ENCODE peak calls at places on chromosomes 12 and 14, in nine cellular contexts. One of them, this sample, is unnamed.

GRCh38 chr14:99685061-99685995 is 1.2 kb downstream of the CYP46A1 start:
- DNase-seq in stimulated activated CD8-positive, alpha-beta memory T cell treated with anti-CD3 and anti-CD28 coated beads, Interleukin-4, amount 100 ng/mL, for 24 hours: no peak
- DNase-seq in SK-MEL-5: no peak
- DNase-seq in amniotic stem cell: no peak
- DNase-seq in RWPE2: no peak
- DNase-seq in activated CD8-positive, alpha-beta memory T cell treated with anti-CD3 and anti-CD28 coated beads, Interleukin-2, amount 50 U/mL, for 4 hours: no peak
- DNase-seq in esophagus muscularis mucosa: no peak
- DNase-seq in NCI-H2029: no peak
- DNase-seq in T-cell: no peak
- DNase-seq in this sample: no peak

GRCh38 chr12:102950950-102951490 is 6.5 kb upstream of the ASCL1 start:
- DNase-seq in NCI-H2029: peak; percentile 59
- DNase-seq in T-cell: no peak
- DNase-seq in stimulated activated CD8-positive, alpha-beta memory T cell treated with anti-CD3 and anti-CD28 coated beads, Interleukin-4, amount 100 ng/mL, for 24 hours: no peak
- DNase-seq in SK-MEL-5: no peak
- DNase-seq in esophagus muscularis mucosa: peak; percentile 64
- DNase-seq in RWPE2: no peak
- DNase-seq in amniotic stem cell: no peak
- DNase-seq in activated CD8-positive, alpha-beta memory T cell treated with anti-CD3 and anti-CD28 coated beads, Interleukin-2, amount 50 U/mL, for 4 hours: no peak
- DNase-seq in this sample: no peak

GRCh38 chr14:52919971-52920370 is 30.9 kb downstream of the FERMT2 start:
- DNase-seq in activated CD8-positive, alpha-beta memory T cell treated with anti-CD3 and anti-CD28 coated beads, Interleukin-2, amount 50 U/mL, for 4 hours: no peak
- DNase-seq in esophagus muscularis mucosa: no peak
- DNase-seq in T-cell: no peak
- DNase-seq in stimulated activated CD8-positive, alpha-beta memory T cell treated with anti-CD3 and anti-CD28 coated beads, Interleukin-4, amount 100 ng/mL, for 24 hours: no peak
- DNase-seq in SK-MEL-5: no peak
- DNase-seq in amniotic stem cell: no peak
- DNase-seq in RWPE2: no peak
- DNase-seq in NCI-H2029: no peak
- DNase-seq in this sample: no peak

GRCh38 chr12:53791735-53792326 is 40.1 kb upstream of the CISTR start:
- DNase-seq in RWPE2: no peak
- DNase-seq in activated CD8-positive, alpha-beta memory T cell treated with anti-CD3 and anti-CD28 coated beads, Interleukin-2, amount 50 U/mL, for 4 hours: peak; percentile 41
- DNase-seq in esophagus muscularis mucosa: no peak
- DNase-seq in stimulated activated CD8-positive, alpha-beta memory T cell treated with anti-CD3 and anti-CD28 coated beads, Interleukin-4, amount 100 ng/mL, for 24 hours: peak; percentile 2
- DNase-seq in SK-MEL-5: peak; percentile 62
- DNase-seq in NCI-H2029: no peak
- DNase-seq in T-cell: no peak
- DNase-seq in amniotic stem cell: no peak
- DNase-seq in this sample: no peak

GRCh38 chr14:36506732-36507614 is 13.1 kb downstream of the NKX2-1 start:
- DNase-seq in SK-MEL-5: no peak
- DNase-seq in amniotic stem cell: no peak
- DNase-seq in activated CD8-positive, alpha-beta memory T cell treated with anti-CD3 and anti-CD28 coated beads, Interleukin-2, amount 50 U/mL, for 4 hours: no peak
- DNase-seq in NCI-H2029: no peak
- DNase-seq in RWPE2: no peak
- DNase-seq in T-cell: no peak
- DNase-seq in esophagus muscularis mucosa: no peak
- DNase-seq in stimulated activated CD8-positive, alpha-beta memory T cell treated with anti-CD3 and anti-CD28 coated beads, Interleukin-4, amount 100 ng/mL, for 24 hours: no peak
- DNase-seq in this sample: no peak

GRCh38 chr14:52131640-52132320 is 62.9 kb upstream of the NID2 start:
- DNase-seq in RWPE2: no peak
- DNase-seq in stimulated activated CD8-positive, alpha-beta memory T cell treated with anti-CD3 and anti-CD28 coated beads, Interleukin-4, amount 100 ng/mL, for 24 hours: peak; percentile 30
- DNase-seq in SK-MEL-5: peak; percentile 94
- DNase-seq in esophagus muscularis mucosa: no peak
- DNase-seq in T-cell: no peak
- DNase-seq in amniotic stem cell: peak; percentile 93
- DNase-seq in activated CD8-positive, alpha-beta memory T cell treated with anti-CD3 and anti-CD28 coated beads, Interleukin-2, amount 50 U/mL, for 4 hours: peak; percentile 40
- DNase-seq in NCI-H2029: peak; percentile 17
- DNase-seq in this sample: no peak

GRCh38 chr14:33040548-33041140 is 102.0 kb downstream of the NPAS3 start:
- DNase-seq in SK-MEL-5: no peak
- DNase-seq in NCI-H2029: no peak
- DNase-seq in amniotic stem cell: no peak
- DNase-seq in T-cell: no peak
- DNase-seq in esophagus muscularis mucosa: no peak
- DNase-seq in activated CD8-positive, alpha-beta memory T cell treated with anti-CD3 and anti-CD28 coated beads, Interleukin-2, amount 50 U/mL, for 4 hours: no peak
- DNase-seq in RWPE2: no peak
- DNase-seq in stimulated activated CD8-positive, alpha-beta memory T cell treated with anti-CD3 and anti-CD28 coated beads, Interleukin-4, amount 100 ng/mL, for 24 hours: no peak
- DNase-seq in this sample: no peak

GRCh38 chr14:96156804-96157760 is 47.6 kb upstream of the BDKRB2 start:
- DNase-seq in activated CD8-positive, alpha-beta memory T cell treated with anti-CD3 and anti-CD28 coated beads, Interleukin-2, amount 50 U/mL, for 4 hours: no peak
- DNase-seq in stimulated activated CD8-positive, alpha-beta memory T cell treated with anti-CD3 and anti-CD28 coated beads, Interleukin-4, amount 100 ng/mL, for 24 hours: no peak
- DNase-seq in T-cell: no peak
- DNase-seq in NCI-H2029: no peak
- DNase-seq in esophagus muscularis mucosa: peak; percentile 70
- DNase-seq in amniotic stem cell: no peak
- DNase-seq in SK-MEL-5: no peak
- DNase-seq in RWPE2: no peak
- DNase-seq in this sample: no peak

GRCh38 chr12:116288735-116289134 is 11.2 kb upstream of the MED13L start:
- DNase-seq in NCI-H2029: no peak
- DNase-seq in T-cell: no peak
- DNase-seq in esophagus muscularis mucosa: peak; percentile 47
- DNase-seq in activated CD8-positive, alpha-beta memory T cell treated with anti-CD3 and anti-CD28 coated beads, Interleukin-2, amount 50 U/mL, for 4 hours: no peak
- DNase-seq in amniotic stem cell: no peak
- DNase-seq in RWPE2: no peak
- DNase-seq in stimulated activated CD8-positive, alpha-beta memory T cell treated with anti-CD3 and anti-CD28 coated beads, Interleukin-4, amount 100 ng/mL, for 24 hours: no peak
- DNase-seq in SK-MEL-5: no peak
- DNase-seq in this sample: no peak

GRCh38 chr14:104936361-104937155 is 11.9 kb downstream of the PLD4 start:
- DNase-seq in SK-MEL-5: peak; percentile 14
- DNase-seq in T-cell: no peak
- DNase-seq in stimulated activated CD8-positive, alpha-beta memory T cell treated with anti-CD3 and anti-CD28 coated beads, Interleukin-4, amount 100 ng/mL, for 24 hours: no peak
- DNase-seq in RWPE2: peak; percentile 54
- DNase-seq in esophagus muscularis mucosa: no peak
- DNase-seq in amniotic stem cell: no peak
- DNase-seq in activated CD8-positive, alpha-beta memory T cell treated with anti-CD3 and anti-CD28 coated beads, Interleukin-2, amount 50 U/mL, for 4 hours: peak; percentile 13
- DNase-seq in NCI-H2029: no peak
- DNase-seq in this sample: peak; percentile 83

GRCh38 chr12:117162167-117162539 is 28.1 kb downstream of the FBXO21 start:
- DNase-seq in esophagus muscularis mucosa: no peak
- DNase-seq in amniotic stem cell: no peak
- DNase-seq in activated CD8-positive, alpha-beta memory T cell treated with anti-CD3 and anti-CD28 coated beads, Interleukin-2, amount 50 U/mL, for 4 hours: no peak
- DNase-seq in RWPE2: no peak
- DNase-seq in stimulated activated CD8-positive, alpha-beta memory T cell treated with anti-CD3 and anti-CD28 coated beads, Interleukin-4, amount 100 ng/mL, for 24 hours: no peak
- DNase-seq in SK-MEL-5: no peak
- DNase-seq in T-cell: no peak
- DNase-seq in NCI-H2029: no peak
- DNase-seq in this sample: no peak

GRCh38 chr14:64878775-64879634 is 702 bp downstream of the SPTB start:
- DNase-seq in activated CD8-positive, alpha-beta memory T cell treated with anti-CD3 and anti-CD28 coated beads, Interleukin-2, amount 50 U/mL, for 4 hours: no peak
- DNase-seq in amniotic stem cell: no peak
- DNase-seq in NCI-H2029: peak; percentile 26
- DNase-seq in SK-MEL-5: no peak
- DNase-seq in esophagus muscularis mucosa: peak; percentile 87
- DNase-seq in RWPE2: no peak
- DNase-seq in T-cell: no peak
- DNase-seq in stimulated activated CD8-positive, alpha-beta memory T cell treated with anti-CD3 and anti-CD28 coated beads, Interleukin-4, amount 100 ng/mL, for 24 hours: no peak
- DNase-seq in this sample: no peak

GRCh38 chr12:92702754-92703679 is at the start of gene PLEKHG7:
- DNase-seq in T-cell: no peak
- DNase-seq in RWPE2: no peak
- DNase-seq in NCI-H2029: no peak
- DNase-seq in stimulated activated CD8-positive, alpha-beta memory T cell treated with anti-CD3 and anti-CD28 coated beads, Interleukin-4, amount 100 ng/mL, for 24 hours: no peak
- DNase-seq in amniotic stem cell: no peak
- DNase-seq in esophagus muscularis mucosa: no peak
- DNase-seq in activated CD8-positive, alpha-beta memory T cell treated with anti-CD3 and anti-CD28 coated beads, Interleukin-2, amount 50 U/mL, for 4 hours: no peak
- DNase-seq in SK-MEL-5: no peak
- DNase-seq in this sample: no peak

GRCh38 chr14:50232276-50232642 is 881 bp upstream of the SOS2 start:
- DNase-seq in T-cell: no peak
- DNase-seq in SK-MEL-5: no peak
- DNase-seq in amniotic stem cell: no peak
- DNase-seq in esophagus muscularis mucosa: no peak
- DNase-seq in NCI-H2029: no peak
- DNase-seq in activated CD8-positive, alpha-beta memory T cell treated with anti-CD3 and anti-CD28 coated beads, Interleukin-2, amount 50 U/mL, for 4 hours: no peak
- DNase-seq in RWPE2: no peak
- DNase-seq in stimulated activated CD8-positive, alpha-beta memory T cell treated with anti-CD3 and anti-CD28 coated beads, Interleukin-4, amount 100 ng/mL, for 24 hours: no peak
- DNase-seq in this sample: no peak

GRCh38 chr12:122458105-122459035 is 35.9 kb upstream of the CLIP1 start:
- DNase-seq in esophagus muscularis mucosa: no peak
- DNase-seq in SK-MEL-5: no peak
- DNase-seq in activated CD8-positive, alpha-beta memory T cell treated with anti-CD3 and anti-CD28 coated beads, Interleukin-2, amount 50 U/mL, for 4 hours: no peak
- DNase-seq in T-cell: no peak
- DNase-seq in amniotic stem cell: no peak
- DNase-seq in RWPE2: peak; percentile 23
- DNase-seq in stimulated activated CD8-positive, alpha-beta memory T cell treated with anti-CD3 and anti-CD28 coated beads, Interleukin-4, amount 100 ng/mL, for 24 hours: no peak
- DNase-seq in NCI-H2029: no peak
- DNase-seq in this sample: no peak

GRCh38 chr12:113328368-113328889 is 6.5 kb downstream of the SLC8B1 start:
- DNase-seq in RWPE2: no peak
- DNase-seq in esophagus muscularis mucosa: no peak
- DNase-seq in NCI-H2029: no peak
- DNase-seq in amniotic stem cell: no peak
- DNase-seq in SK-MEL-5: no peak
- DNase-seq in activated CD8-positive, alpha-beta memory T cell treated with anti-CD3 and anti-CD28 coated beads, Interleukin-2, amount 50 U/mL, for 4 hours: no peak
- DNase-seq in T-cell: no peak
- DNase-seq in stimulated activated CD8-positive, alpha-beta memory T cell treated with anti-CD3 and anti-CD28 coated beads, Interleukin-4, amount 100 ng/mL, for 24 hours: no peak
- DNase-seq in this sample: no peak

GRCh38 chr12:48765753-48766162 is 23.1 kb downstream of the ADCY6 start:
- DNase-seq in T-cell: no peak
- DNase-seq in RWPE2: no peak
- DNase-seq in stimulated activated CD8-positive, alpha-beta memory T cell treated with anti-CD3 and anti-CD28 coated beads, Interleukin-4, amount 100 ng/mL, for 24 hours: no peak
- DNase-seq in amniotic stem cell: no peak
- DNase-seq in esophagus muscularis mucosa: no peak
- DNase-seq in SK-MEL-5: no peak
- DNase-seq in activated CD8-positive, alpha-beta memory T cell treated with anti-CD3 and anti-CD28 coated beads, Interleukin-2, amount 50 U/mL, for 4 hours: no peak
- DNase-seq in NCI-H2029: no peak
- DNase-seq in this sample: peak; percentile 34

GRCh38 chr14:19878029-19878642 is 3.2 kb downstream of the OR4K2 start:
- DNase-seq in stimulated activated CD8-positive, alpha-beta memory T cell treated with anti-CD3 and anti-CD28 coated beads, Interleukin-4, amount 100 ng/mL, for 24 hours: no peak
- DNase-seq in activated CD8-positive, alpha-beta memory T cell treated with anti-CD3 and anti-CD28 coated beads, Interleukin-2, amount 50 U/mL, for 4 hours: no peak
- DNase-seq in RWPE2: no peak
- DNase-seq in NCI-H2029: no peak
- DNase-seq in SK-MEL-5: peak; percentile 63
- DNase-seq in esophagus muscularis mucosa: no peak
- DNase-seq in T-cell: no peak
- DNase-seq in amniotic stem cell: no peak
- DNase-seq in this sample: no peak

GRCh38 chr12:27820564-27820963 is 40.5 kb upstream of the MANSC4 start:
- DNase-seq in stimulated activated CD8-positive, alpha-beta memory T cell treated with anti-CD3 and anti-CD28 coated beads, Interleukin-4, amount 100 ng/mL, for 24 hours: no peak
- DNase-seq in RWPE2: no peak
- DNase-seq in amniotic stem cell: no peak
- DNase-seq in T-cell: no peak
- DNase-seq in esophagus muscularis mucosa: no peak
- DNase-seq in SK-MEL-5: no peak
- DNase-seq in NCI-H2029: no peak
- DNase-seq in activated CD8-positive, alpha-beta memory T cell treated with anti-CD3 and anti-CD28 coated beads, Interleukin-2, amount 50 U/mL, for 4 hours: no peak
- DNase-seq in this sample: no peak

GRCh38 chr12:75478395-75478794 is 2.2 kb upstream of the GLIPR1 start:
- DNase-seq in T-cell: peak; percentile 60
- DNase-seq in activated CD8-positive, alpha-beta memory T cell treated with anti-CD3 and anti-CD28 coated beads, Interleukin-2, amount 50 U/mL, for 4 hours: no peak
- DNase-seq in SK-MEL-5: no peak
- DNase-seq in esophagus muscularis mucosa: no peak
- DNase-seq in RWPE2: no peak
- DNase-seq in amniotic stem cell: no peak
- DNase-seq in NCI-H2029: no peak
- DNase-seq in stimulated activated CD8-positive, alpha-beta memory T cell treated with anti-CD3 and anti-CD28 coated beads, Interleukin-4, amount 100 ng/mL, for 24 hours: no peak
- DNase-seq in this sample: no peak

GRCh38 chr12:119412811-119413794 is 78.6 kb downstream of the CCDC60 start:
- DNase-seq in T-cell: no peak
- DNase-seq in activated CD8-positive, alpha-beta memory T cell treated with anti-CD3 and anti-CD28 coated beads, Interleukin-2, amount 50 U/mL, for 4 hours: no peak
- DNase-seq in esophagus muscularis mucosa: peak; percentile 94
- DNase-seq in RWPE2: no peak
- DNase-seq in stimulated activated CD8-positive, alpha-beta memory T cell treated with anti-CD3 and anti-CD28 coated beads, Interleukin-4, amount 100 ng/mL, for 24 hours: no peak
- DNase-seq in amniotic stem cell: no peak
- DNase-seq in NCI-H2029: peak; percentile 73
- DNase-seq in SK-MEL-5: peak; percentile 80
- DNase-seq in this sample: no peak

GRCh38 chr12:76878045-76878898 is 547 bp downstream of the CSRP2 start:
- DNase-seq in T-cell: no peak
- DNase-seq in RWPE2: no peak
- DNase-seq in amniotic stem cell: no peak
- DNase-seq in stimulated activated CD8-positive, alpha-beta memory T cell treated with anti-CD3 and anti-CD28 coated beads, Interleukin-4, amount 100 ng/mL, for 24 hours: no peak
- DNase-seq in activated CD8-positive, alpha-beta memory T cell treated with anti-CD3 and anti-CD28 coated beads, Interleukin-2, amount 50 U/mL, for 4 hours: peak; percentile 16
- DNase-seq in NCI-H2029: no peak
- DNase-seq in esophagus muscularis mucosa: peak; percentile 89
- DNase-seq in SK-MEL-5: no peak
- DNase-seq in this sample: no peak

GRCh38 chr14:72856530-72857264 is 37.2 kb downstream of the DPF3 start:
- DNase-seq in esophagus muscularis mucosa: no peak
- DNase-seq in NCI-H2029: no peak
- DNase-seq in stimulated activated CD8-positive, alpha-beta memory T cell treated with anti-CD3 and anti-CD28 coated beads, Interleukin-4, amount 100 ng/mL, for 24 hours: no peak
- DNase-seq in amniotic stem cell: no peak
- DNase-seq in activated CD8-positive, alpha-beta memory T cell treated with anti-CD3 and anti-CD28 coated beads, Interleukin-2, amount 50 U/mL, for 4 hours: no peak
- DNase-seq in T-cell: no peak
- DNase-seq in SK-MEL-5: no peak
- DNase-seq in RWPE2: no peak
- DNase-seq in this sample: no peak